ENCODE peak calls at places on chromosomes 13 and 19, in ten cellular contexts. One of them, this sample, is unnamed.

GRCh38 chr19:35357867-35358573 is at the start of gene FFAR3:
- DNase-seq in right cardiac atrium: peak
- DNase-seq in thoracic aorta: no peak
- DNase-seq in pancreas: peak
- DNase-seq in cardiac muscle cell: no peak
- DNase-seq in caudate nucleus: no peak
- DNase-seq in Peyer's patch: no peak
- DNase-seq in OCI-LY7: no peak
- DNase-seq in psoas muscle: no peak
- DNase-seq in heart right ventricle: peak
- DNase-seq in this sample: peak

GRCh38 chr13:50323440-50324070 is 308.3 kb downstream of the KCNRG start:
- DNase-seq in right cardiac atrium: no peak
- DNase-seq in thoracic aorta: no peak
- DNase-seq in pancreas: no peak
- DNase-seq in cardiac muscle cell: no peak
- DNase-seq in caudate nucleus: no peak
- DNase-seq in Peyer's patch: no peak
- DNase-seq in OCI-LY7: no peak
- DNase-seq in psoas muscle: no peak
- DNase-seq in heart right ventricle: no peak
- DNase-seq in this sample: no peak

GRCh38 chr19:30391554-30392551 is 19.7 kb downstream of the ZNF536 start:
- DNase-seq in right cardiac atrium: no peak
- DNase-seq in thoracic aorta: no peak
- DNase-seq in pancreas: no peak
- DNase-seq in cardiac muscle cell: no peak
- DNase-seq in caudate nucleus: no peak
- DNase-seq in Peyer's patch: no peak
- DNase-seq in OCI-LY7: no peak
- DNase-seq in psoas muscle: no peak
- DNase-seq in heart right ventricle: no peak
- DNase-seq in this sample: no peak

GRCh38 chr19:52453324-52454094 is at the start of gene ZNF578:
- DNase-seq in right cardiac atrium: peak
- DNase-seq in thoracic aorta: peak
- DNase-seq in pancreas: peak
- DNase-seq in cardiac muscle cell: peak
- DNase-seq in caudate nucleus: peak
- DNase-seq in Peyer's patch: peak
- DNase-seq in OCI-LY7: no peak
- DNase-seq in psoas muscle: peak
- DNase-seq in heart right ventricle: peak
- DNase-seq in this sample: peak

GRCh38 chr13:93951153-93951552 is 528.3 kb downstream of the DCT start:
- DNase-seq in right cardiac atrium: no peak
- DNase-seq in thoracic aorta: no peak
- DNase-seq in pancreas: no peak
- DNase-seq in cardiac muscle cell: no peak
- DNase-seq in caudate nucleus: no peak
- DNase-seq in Peyer's patch: no peak
- DNase-seq in OCI-LY7: no peak
- DNase-seq in psoas muscle: no peak
- DNase-seq in heart right ventricle: no peak
- DNase-seq in this sample: no peak

GRCh38 chr13:106475852-106476251 is 59.6 kb downstream of the EFNB2 start:
- DNase-seq in right cardiac atrium: no peak
- DNase-seq in thoracic aorta: no peak
- DNase-seq in pancreas: no peak
- DNase-seq in cardiac muscle cell: no peak
- DNase-seq in caudate nucleus: no peak
- DNase-seq in Peyer's patch: no peak
- DNase-seq in OCI-LY7: no peak
- DNase-seq in psoas muscle: no peak
- DNase-seq in heart right ventricle: no peak
- DNase-seq in this sample: no peak

GRCh38 chr19:4568884-4569283 is 9.4 kb upstream of the SEMA6B start:
- DNase-seq in right cardiac atrium: no peak
- DNase-seq in thoracic aorta: no peak
- DNase-seq in pancreas: no peak
- DNase-seq in cardiac muscle cell: no peak
- DNase-seq in caudate nucleus: no peak
- DNase-seq in Peyer's patch: no peak
- DNase-seq in OCI-LY7: no peak
- DNase-seq in psoas muscle: no peak
- DNase-seq in heart right ventricle: no peak
- DNase-seq in this sample: no peak

GRCh38 chr19:41541990-41542584 is 33.9 kb upstream of the CEACAM21 start:
- DNase-seq in right cardiac atrium: peak
- DNase-seq in thoracic aorta: no peak
- DNase-seq in pancreas: no peak
- DNase-seq in cardiac muscle cell: peak
- DNase-seq in caudate nucleus: no peak
- DNase-seq in Peyer's patch: peak
- DNase-seq in OCI-LY7: peak
- DNase-seq in psoas muscle: peak
- DNase-seq in heart right ventricle: peak
- DNase-seq in this sample: no peak

GRCh38 chr19:7515091-7515470 is 822 bp upstream of the ZNF358 start:
- DNase-seq in right cardiac atrium: peak
- DNase-seq in thoracic aorta: peak
- DNase-seq in pancreas: no peak
- DNase-seq in cardiac muscle cell: no peak
- DNase-seq in caudate nucleus: no peak
- DNase-seq in Peyer's patch: peak
- DNase-seq in OCI-LY7: no peak
- DNase-seq in psoas muscle: no peak
- DNase-seq in heart right ventricle: peak
- DNase-seq in this sample: no peak

GRCh38 chr13:106569233-106570095 is 1.5 kb upstream of the ARGLU1 start:
- DNase-seq in right cardiac atrium: no peak
- DNase-seq in thoracic aorta: no peak
- DNase-seq in pancreas: no peak
- DNase-seq in cardiac muscle cell: no peak
- DNase-seq in caudate nucleus: no peak
- DNase-seq in Peyer's patch: no peak
- DNase-seq in OCI-LY7: no peak
- DNase-seq in psoas muscle: no peak
- DNase-seq in heart right ventricle: no peak
- DNase-seq in this sample: no peak

GRCh38 chr13:99103536-99103935 is 97.1 kb upstream of the UBAC2 start:
- DNase-seq in right cardiac atrium: no peak
- DNase-seq in thoracic aorta: no peak
- DNase-seq in pancreas: no peak
- DNase-seq in cardiac muscle cell: peak
- DNase-seq in caudate nucleus: no peak
- DNase-seq in Peyer's patch: no peak
- DNase-seq in OCI-LY7: no peak
- DNase-seq in psoas muscle: no peak
- DNase-seq in heart right ventricle: no peak
- DNase-seq in this sample: no peak

GRCh38 chr13:44193731-44194130 is 179.9 kb upstream of the SERP2 start:
- DNase-seq in right cardiac atrium: no peak
- DNase-seq in thoracic aorta: no peak
- DNase-seq in pancreas: no peak
- DNase-seq in cardiac muscle cell: no peak
- DNase-seq in caudate nucleus: no peak
- DNase-seq in Peyer's patch: no peak
- DNase-seq in OCI-LY7: no peak
- DNase-seq in psoas muscle: no peak
- DNase-seq in heart right ventricle: no peak
- DNase-seq in this sample: no peak

GRCh38 chr19:39411006-39411831 is 1.2 kb upstream of the PLEKHG2 start:
- DNase-seq in right cardiac atrium: no peak
- DNase-seq in thoracic aorta: no peak
- DNase-seq in pancreas: peak
- DNase-seq in cardiac muscle cell: no peak
- DNase-seq in caudate nucleus: no peak
- DNase-seq in Peyer's patch: peak
- DNase-seq in OCI-LY7: no peak
- DNase-seq in psoas muscle: peak
- DNase-seq in heart right ventricle: no peak
- DNase-seq in this sample: no peak

GRCh38 chr19:55484571-55485438 is at the start of gene NAT14:
- DNase-seq in right cardiac atrium: peak
- DNase-seq in thoracic aorta: no peak
- DNase-seq in pancreas: peak
- DNase-seq in cardiac muscle cell: peak
- DNase-seq in caudate nucleus: peak
- DNase-seq in Peyer's patch: peak
- DNase-seq in OCI-LY7: peak
- DNase-seq in psoas muscle: peak
- DNase-seq in heart right ventricle: peak
- DNase-seq in this sample: peak

DNA sequence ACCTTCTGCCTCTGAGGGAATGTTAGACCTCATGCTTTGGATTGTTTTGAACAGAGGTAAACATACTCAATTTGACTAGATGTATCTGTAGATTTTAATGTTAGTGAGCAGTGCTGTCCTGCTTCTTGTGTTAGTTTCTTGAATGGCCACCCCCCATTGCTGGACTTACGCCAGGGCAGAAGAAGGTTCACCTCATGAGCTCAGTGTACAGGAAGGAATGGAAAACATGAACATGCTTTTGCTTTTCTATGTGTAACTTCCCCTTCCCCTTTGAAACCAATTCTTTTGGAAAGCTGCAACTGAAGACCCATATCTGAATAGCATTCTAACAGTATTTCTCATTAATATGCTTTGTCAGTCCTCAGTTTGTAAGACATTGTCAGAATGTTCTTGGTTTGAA is 32.3 kb downstream of the WASF3 start:
- DNase-seq in right cardiac atrium: no peak
- DNase-seq in thoracic aorta: no peak
- DNase-seq in pancreas: no peak
- DNase-seq in cardiac muscle cell: no peak
- DNase-seq in caudate nucleus: no peak
- DNase-seq in Peyer's patch: no peak
- DNase-seq in OCI-LY7: no peak
- DNase-seq in psoas muscle: no peak
- DNase-seq in heart right ventricle: peak
- DNase-seq in this sample: no peak
- H3K27ac ChIP-seq in right cardiac atrium: no peak
- H3K27ac ChIP-seq in thoracic aorta: no peak
- H3K27ac ChIP-seq in pancreas: no peak
- H3K27ac ChIP-seq in cardiac muscle cell: no peak
- H3K27ac ChIP-seq in caudate nucleus: no peak
- H3K27ac ChIP-seq in Peyer's patch: no peak
- H3K27ac ChIP-seq in OCI-LY7: no peak
- H3K27ac ChIP-seq in psoas muscle: no peak
- H3K27ac ChIP-seq in heart right ventricle: no peak
- H3K27ac ChIP-seq in this sample: no peak

DNA sequence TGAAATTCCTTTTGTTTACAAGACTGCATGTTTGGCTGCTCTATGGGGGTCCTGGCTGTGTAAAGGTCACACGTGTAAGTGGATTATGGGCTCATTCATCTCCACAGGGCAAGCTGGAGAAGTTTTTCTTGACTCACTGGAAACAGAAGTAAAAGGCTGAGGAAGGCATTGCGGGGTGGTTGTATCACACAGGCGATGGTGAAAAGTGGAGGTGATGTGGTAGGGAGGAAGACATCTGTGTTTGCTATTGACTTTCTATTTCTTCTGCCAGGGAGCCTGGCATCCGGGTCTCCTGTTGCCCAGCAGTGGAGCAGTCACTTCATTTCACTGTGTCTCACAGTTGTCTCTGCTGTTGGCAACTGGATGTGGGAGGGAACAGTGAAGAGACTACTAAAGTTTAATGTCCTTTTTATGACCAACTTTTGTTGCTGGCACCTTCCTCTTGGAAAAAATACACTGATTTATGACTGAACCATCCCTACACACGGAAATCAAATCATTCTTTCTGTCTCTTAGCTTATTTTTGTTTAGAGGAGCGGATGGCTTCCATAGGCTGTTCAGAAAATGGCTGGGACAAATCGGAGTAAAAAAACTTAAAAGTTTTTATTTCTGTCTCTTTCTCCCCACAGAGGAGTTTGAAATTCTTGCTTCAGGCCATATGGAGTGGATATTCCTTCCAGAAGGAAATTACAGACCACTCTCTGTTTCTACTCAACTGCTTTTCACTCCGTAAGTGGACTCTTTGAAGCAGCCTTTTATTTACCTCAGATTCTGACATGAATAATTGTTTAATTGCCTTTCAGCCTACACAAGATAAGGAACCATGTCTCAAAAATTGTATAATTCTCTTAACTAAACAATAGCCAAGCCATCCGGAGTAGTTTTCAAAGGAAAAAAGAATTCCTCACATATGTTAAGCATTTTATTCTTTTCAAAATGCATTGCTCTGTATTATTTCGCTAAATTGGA is 23.9 kb upstream of the MEDAG start:
- DNase-seq in right cardiac atrium: no peak
- DNase-seq in thoracic aorta: no peak
- DNase-seq in pancreas: no peak
- DNase-seq in cardiac muscle cell: no peak
- DNase-seq in caudate nucleus: no peak
- DNase-seq in Peyer's patch: no peak
- DNase-seq in OCI-LY7: no peak
- DNase-seq in psoas muscle: no peak
- DNase-seq in heart right ventricle: no peak
- DNase-seq in this sample: no peak
- H3K27ac ChIP-seq in right cardiac atrium: no peak
- H3K27ac ChIP-seq in thoracic aorta: peak
- H3K27ac ChIP-seq in pancreas: no peak
- H3K27ac ChIP-seq in cardiac muscle cell: no peak
- H3K27ac ChIP-seq in caudate nucleus: no peak
- H3K27ac ChIP-seq in Peyer's patch: no peak
- H3K27ac ChIP-seq in OCI-LY7: no peak
- H3K27ac ChIP-seq in psoas muscle: no peak
- H3K27ac ChIP-seq in heart right ventricle: no peak
- H3K27ac ChIP-seq in this sample: no peak

DNA sequence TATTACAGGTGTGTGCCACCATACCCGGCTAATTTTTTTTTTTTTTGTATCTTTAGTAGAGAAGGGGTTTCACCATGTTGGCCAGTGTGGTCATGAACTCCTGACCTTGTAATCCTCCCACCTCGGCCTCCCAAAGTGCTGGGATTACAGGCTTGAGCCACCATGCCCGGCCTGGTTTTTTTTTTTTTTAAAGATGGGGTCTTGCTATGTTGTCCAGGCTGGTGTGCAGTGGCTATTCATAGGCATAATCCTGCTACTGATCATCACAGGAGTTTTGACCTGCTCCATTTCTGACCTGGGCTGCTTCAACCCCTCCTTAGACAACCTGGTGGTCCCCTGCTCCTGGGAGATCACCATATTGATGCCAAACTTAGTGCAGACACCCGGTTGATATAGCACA is 9.7 kb downstream of the PLAUR start:
- DNase-seq in right cardiac atrium: no peak
- DNase-seq in thoracic aorta: no peak
- DNase-seq in pancreas: no peak
- DNase-seq in cardiac muscle cell: no peak
- DNase-seq in caudate nucleus: no peak
- DNase-seq in Peyer's patch: no peak
- DNase-seq in OCI-LY7: no peak
- DNase-seq in psoas muscle: no peak
- DNase-seq in heart right ventricle: no peak
- DNase-seq in this sample: no peak
- H3K27ac ChIP-seq in right cardiac atrium: no peak
- H3K27ac ChIP-seq in thoracic aorta: no peak
- H3K27ac ChIP-seq in pancreas: no peak
- H3K27ac ChIP-seq in cardiac muscle cell: no peak
- H3K27ac ChIP-seq in caudate nucleus: no peak
- H3K27ac ChIP-seq in Peyer's patch: no peak
- H3K27ac ChIP-seq in OCI-LY7: no peak
- H3K27ac ChIP-seq in psoas muscle: no peak
- H3K27ac ChIP-seq in heart right ventricle: no peak
- H3K27ac ChIP-seq in this sample: no peak

GRCh38 chr19:53908933-53909415 is at the start of gene CACNG7:
- DNase-seq in right cardiac atrium: peak
- DNase-seq in thoracic aorta: no peak
- DNase-seq in pancreas: no peak
- DNase-seq in cardiac muscle cell: no peak
- DNase-seq in caudate nucleus: peak
- DNase-seq in Peyer's patch: no peak
- DNase-seq in OCI-LY7: no peak
- DNase-seq in psoas muscle: no peak
- DNase-seq in heart right ventricle: no peak
- DNase-seq in this sample: peak
- H3K27ac ChIP-seq in right cardiac atrium: no peak
- H3K27ac ChIP-seq in thoracic aorta: no peak
- H3K27ac ChIP-seq in pancreas: no peak
- H3K27ac ChIP-seq in cardiac muscle cell: no peak
- H3K27ac ChIP-seq in caudate nucleus: peak
- H3K27ac ChIP-seq in Peyer's patch: no peak
- H3K27ac ChIP-seq in OCI-LY7: no peak
- H3K27ac ChIP-seq in psoas muscle: no peak
- H3K27ac ChIP-seq in heart right ventricle: no peak
- H3K27ac ChIP-seq in this sample: peak